ENCODE peak calls at places on chromosomes 11 and 22, in seven cellular contexts. P is mesenchymal stem cell, D is H1, A is H9, L is mesendoderm, I is trophoblast cell, T is neuronal stem cell. Z is an unnamed sample.

GRCh38 chr11:16801288-16801980 is 63.0 kb downstream of the C11orf58 start:
- DNase-seq in P (no peak), D (no peak), A (no peak), L (no peak), I (no peak), T (no peak), Z (no peak)

GRCh38 chr22:38706101-38706884 is 549 bp downstream of the GTPBP1 start:
- DNase-seq in P (peak; percentile 71), D (peak; percentile 57), A (no peak), L (peak; percentile 31), I (peak; percentile 44), T (no peak), Z (peak; percentile 27)

GRCh38 chr22:20966883-20967696 is at the start of gene AIFM3:
- DNase-seq in P (no peak), D (no peak), A (no peak), L (no peak), I (no peak), T (no peak), Z (no peak)

GRCh38 chr11:69008774-69009440 is 4.1 kb downstream of the MRGPRF start:
- DNase-seq in P (peak; percentile 98), D (no peak), A (peak; percentile 61), L (peak; percentile 85), I (peak; percentile 82), T (no peak), Z (peak; percentile 99)

GRCh38 chr11:107858217-107859070 is at the start of gene SLC35F2:
- DNase-seq in P (peak; percentile 73), D (peak; percentile 85), A (peak; percentile 86), L (peak; percentile 94), I (peak; percentile 81), T (peak; percentile 62), Z (peak; percentile 37)

GRCh38 chr22:45216133-45217003 is 24.3 kb downstream of the KIAA0930 start:
- DNase-seq in P (peak; percentile 92), D (no peak), A (peak; percentile 64), L (peak; percentile 75), I (peak; percentile 82), T (no peak), Z (peak; percentile 98)

GRCh38 chr11:63490551-63491239 is at the start of gene PLAAT5:
- DNase-seq in P (no peak), D (peak; percentile 73), A (peak; percentile 58), L (peak; percentile 84), I (no peak), T (peak; percentile 60), Z (no peak)

GRCh38 chr22:38412435-38413084 is 42.4 kb downstream of the KCNJ4 start:
- DNase-seq in P (no peak), D (peak; percentile 94), A (peak; percentile 63), L (no peak), I (peak; percentile 94), T (no peak), Z (no peak)

GRCh38 chr22:50734343-50734771 is 3.6 kb upstream of the ACR start:
- DNase-seq in P (no peak), D (no peak), A (no peak), L (no peak), I (no peak), T (no peak), Z (no peak)

GRCh38 chr11:7004482-7004881 is 15.7 kb downstream of the ZNF214 start:
- DNase-seq in P (peak; percentile 64), D (no peak), A (no peak), L (no peak), I (peak; percentile 9), T (no peak), Z (peak; percentile 86)

GRCh38 chr11:32891657-32892354 is 805 bp upstream of the QSER1 start:
- DNase-seq in P (peak; percentile 45), D (no peak), A (no peak), L (peak; percentile 71), I (no peak), T (no peak), Z (no peak)

GRCh38 chr11:102452461-102453285 is at the start of gene TMEM123:
- DNase-seq in P (peak; percentile 75), D (peak; percentile 87), A (peak; percentile 78), L (peak; percentile 87), I (peak; percentile 38), T (peak; percentile 73), Z (peak; percentile 58)

GRCh38 chr22:11605468-11605981 is 3922.5 kb upstream of the OR11H1 start:
- DNase-seq in P (no peak), D (no peak), A (no peak), L (no peak), I (no peak), T (no peak), Z (no peak)

GRCh38 chr22:44205713-44206645 is 25.3 kb downstream of the PARVG start:
- DNase-seq in P (no peak), D (no peak), A (no peak), L (no peak), I (no peak), T (no peak), Z (no peak)

GRCh38 chr22:20064545-20065262 is 15.3 kb upstream of the DGCR8 start:
- DNase-seq in P (no peak), D (no peak), A (no peak), L (no peak), I (no peak), T (no peak), Z (no peak)

GRCh38 chr11:119699227-119699626 is 29.8 kb downstream of the NECTIN1 start:
- DNase-seq in P (peak; percentile 72), D (no peak), A (no peak), L (no peak), I (no peak), T (no peak), Z (no peak)

GRCh38 chr11:71139516-71140205 is 112.7 kb downstream of the SHANK2 start:
- DNase-seq in P (no peak), D (no peak), A (no peak), L (no peak), I (no peak), T (no peak), Z (peak; percentile 26)

DNA sequence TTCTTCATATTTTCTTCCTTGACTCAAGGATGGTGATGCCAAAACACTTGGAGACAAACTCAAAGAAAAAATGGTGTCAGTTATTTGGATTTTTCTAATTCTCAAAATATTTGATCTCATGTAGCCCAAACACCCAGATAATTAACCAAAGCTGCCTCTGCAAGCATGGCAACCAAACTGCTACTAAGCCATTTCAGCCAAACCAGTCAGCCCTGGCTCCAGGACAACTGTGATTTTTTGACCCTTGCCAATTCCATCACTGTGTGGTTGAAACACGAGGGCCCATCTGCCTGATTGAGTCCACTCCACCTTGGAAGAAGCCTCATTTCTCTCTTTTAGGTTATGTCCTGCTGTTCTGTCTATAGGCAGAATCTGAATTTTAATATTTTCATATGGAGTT is 277.4 kb downstream of the BLID start:
- DNase-seq in P (no peak), D (no peak), A (no peak), L (no peak), I (no peak), T (no peak), Z (no peak)
- H3K23ac ChIP-seq in P (no peak overlapping the region), D (no peak overlapping the region), A (no peak overlapping the region), L (no peak overlapping the region), I (no peak overlapping the region), T (no peak overlapping the region), Z (no peak overlapping the region)

GRCh38 chr11:64878223-64878493 is 263 bp downstream of the EHD1 start:
- DNase-seq in P (no peak), D (no peak), A (no peak), L (no peak), I (no peak), T (no peak), Z (no peak)
- H3K4me1 ChIP-seq in P (peaks cover 31% of the 10 kb centered on the region), D (peaks cover 10% of the 10 kb centered on the region), A (no peaks in the 10 kb centered on the region), L (peaks cover 10% of the 10 kb centered on the region), I (peaks cover 11% of the 10 kb centered on the region), T (peaks cover 19% of the 10 kb centered on the region), Z (peaks cover 15% of the 10 kb centered on the region)

DNA sequence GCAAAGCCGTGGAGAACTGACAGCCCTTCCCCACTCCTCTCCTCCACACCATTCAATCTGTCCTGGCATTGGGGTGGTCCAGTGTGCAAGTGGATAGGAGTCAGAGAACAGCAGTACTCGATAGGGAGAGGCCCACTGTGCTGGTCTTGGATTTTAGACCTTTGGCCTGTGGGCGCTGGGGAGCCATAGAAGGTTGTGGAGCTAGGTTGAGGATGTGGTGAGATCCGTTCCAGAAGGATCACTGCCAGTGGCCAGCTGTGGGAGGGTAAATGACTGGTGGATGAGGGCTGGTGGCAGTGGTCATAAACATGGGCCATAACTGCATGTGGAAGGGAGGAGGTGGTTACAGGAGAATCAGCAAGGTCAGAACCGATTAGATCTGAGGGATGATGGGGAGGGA is 28.6 kb downstream of the ANO1 start:
- DNase-seq in P (no peak), D (no peak), A (no peak), L (no peak), I (no peak), T (no peak), Z (no peak)
- H3K23ac ChIP-seq in P (no peak overlapping the region), D (no peak overlapping the region), A (no peak overlapping the region), L (no peak overlapping the region), I (no peak overlapping the region), T (no peak overlapping the region), Z (no peak overlapping the region)

DNA sequence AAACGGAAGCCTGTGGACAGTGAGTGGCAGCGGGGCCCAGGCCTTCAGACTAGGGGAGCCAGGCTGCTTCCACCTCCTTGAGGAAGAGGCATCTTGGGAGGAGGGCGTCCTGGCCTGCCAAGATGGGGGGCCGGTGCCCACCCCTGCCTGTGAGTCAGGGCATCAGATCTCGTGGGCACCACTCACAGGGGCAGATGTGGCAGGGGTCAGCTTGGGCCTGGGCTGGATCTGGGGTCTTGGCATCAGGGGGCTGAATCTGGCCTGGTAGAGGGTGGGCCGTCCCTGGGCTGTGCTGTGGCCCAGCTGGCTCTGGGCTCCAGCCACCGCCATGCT is 24.1 kb upstream of the TH start:
- DNase-seq in P (no peak), D (no peak), A (no peak), L (no peak), I (no peak), T (no peak), Z (no peak)
- H3K4me1 ChIP-seq in P (peaks cover 10% of the 10 kb centered on the region), D (no peaks in the 10 kb centered on the region), A (no peaks in the 10 kb centered on the region), L (no peaks in the 10 kb centered on the region), I (no peaks in the 10 kb centered on the region), T (peaks cover 14% of the 10 kb centered on the region), Z (no peaks in the 10 kb centered on the region)

GRCh38 chr11:76330651-76331050 is 50.3 kb downstream of the THAP12 start:
- DNase-seq in P (no peak), D (no peak), A (no peak), L (no peak), I (no peak), T (no peak), Z (no peak)
- H3K23ac ChIP-seq in P (no peak overlapping the region), D (no peak overlapping the region), A (no peak overlapping the region), L (no peak overlapping the region), I (no peak overlapping the region), T (no peak overlapping the region), Z (no peak overlapping the region)

GRCh38 chr11:44840526-44840925 is 110.2 kb downstream of the TP53I11 start:
- DNase-seq in P (no peak), D (no peak), A (no peak), L (no peak), I (no peak), T (no peak), Z (no peak)
- H3K4me1 ChIP-seq in P (peaks cover 14% of the 10 kb centered on the region), D (no peaks in the 10 kb centered on the region), A (peaks cover 2% of the 10 kb centered on the region), L (peaks cover 6% of the 10 kb centered on the region), I (peaks cover 3% of the 10 kb centered on the region), T (peaks cover 10% of the 10 kb centered on the region), Z (peaks cover 16% of the 10 kb centered on the region)

Z was measured in IMR-90.